ENCODE peak calls at places on chromosomes 2 and 18, in five cellular contexts. Q is SK-N-SH, F is HepG2, Y is HL-60, X is K562. V is an unnamed sample.

GRCh38 chr2:61044596-61044995 is 21.1 kb upstream of the SANBR start:
- DNase-seq in F (no peak), Q (no peak), X (no peak), Y (peak), V (no peak)

GRCh38 chr2:36404312-36404711 is 48.7 kb downstream of the CRIM1 start:
- DNase-seq in Y (no peak), Q (no peak), X (no peak), F (no peak), V (no peak)

GRCh38 chr2:17319090-17319489 is 199.2 kb downstream of the RAD51AP2 start:
- DNase-seq in F (no peak), Y (no peak), Q (no peak), X (no peak), V (no peak)

GRCh38 chr18:70705831-70706416 is 417.1 kb downstream of the SOCS6 start:
- DNase-seq in F (no peak), Y (no peak), Q (no peak), X (no peak), V (no peak)

GRCh38 chr2:111694690-111695089 is 189.3 kb downstream of the ANAPC1 start:
- DNase-seq in Q (no peak), X (no peak), F (no peak), Y (no peak), V (no peak)

GRCh38 chr18:72652990-72653593 is 109.0 kb upstream of the CBLN2 start:
- DNase-seq in X (peak), F (peak), Q (peak), Y (peak), V (no peak)

GRCh38 chr18:79582978-79583377 is 96.6 kb upstream of the CTDP1 start:
- DNase-seq in F (no peak), X (no peak), Y (no peak), Q (no peak), V (no peak)

GRCh38 chr18:12745095-12745820 is 42.4 kb downstream of the PSMG2 start:
- DNase-seq in Y (no peak), F (no peak), X (no peak), Q (no peak), V (no peak)

GRCh38 chr2:143255899-143256298 is 126.7 kb downstream of the ARHGAP15 start:
- DNase-seq in Y (no peak), Q (no peak), X (no peak), F (no peak), V (no peak)

GRCh38 chr2:80246449-80247025 is 58.0 kb downstream of the LRRTM1 start:
- DNase-seq in Q (no peak), Y (no peak), X (no peak), F (no peak), V (no peak)

GRCh38 chr18:62126776-62127175 is 60.1 kb downstream of the PIGN start:
- DNase-seq in Q (no peak), Y (no peak), X (no peak), F (no peak), V (no peak)

GRCh38 chr2:104862061-104862941 is 8.4 kb downstream of the POU3F3 start:
- DNase-seq in Y (no peak), F (no peak), X (no peak), Q (peak), V (no peak)

GRCh38 chr2:20179755-20180594 is 45.0 kb downstream of the SDC1 start:
- DNase-seq in Q (peak), X (peak), Y (no peak), F (peak), V (no peak)

GRCh38 chr2:53559302-53559967 is 208.2 kb upstream of the CHAC2 start:
- DNase-seq in Q (no peak), Y (no peak), X (no peak), F (no peak), V (no peak)

GRCh38 chr2:16900405-16901025 is 234.9 kb upstream of the CYRIA start:
- DNase-seq in F (peak), Y (peak), Q (no peak), X (peak), V (no peak)

GRCh38 chr2:109676346-109676897 is 62.3 kb downstream of the SOWAHC start:
- DNase-seq in F (no peak), Y (no peak), X (no peak), Q (no peak), V (no peak)

GRCh38 chr2:161238559-161239415 is 69.4 kb upstream of the PSMD14 start:
- DNase-seq in X (no peak), Q (peak), Y (peak), F (no peak), V (no peak)

GRCh38 chr2:47501374-47502200 is 98.6 kb downstream of the MSH2 start:
- DNase-seq in F (no peak), Y (no peak), Q (no peak), X (no peak), V (no peak)

GRCh38 chr18:23422751-23423418 is 30.2 kb upstream of the RIOK3 start:
- DNase-seq in Q (peak), X (peak), F (peak), Y (peak), V (peak)

GRCh38 chr2:141766225-141766624 is 364.6 kb downstream of the LRP1B start:
- DNase-seq in Q (no peak), X (no peak), Y (no peak), F (no peak), V (no peak)

GRCh38 chr2:204051476-204051875 is 114.9 kb downstream of the ICOS start:
- DNase-seq in F (no peak), Y (no peak), X (peak), Q (no peak), V (no peak)

GRCh38 chr2:70089220-70089945 is 2.1 kb downstream of the PCBP1 start:
- DNase-seq in X (peak), Y (peak), F (peak), Q (peak), V (no peak)

GRCh38 chr2:110869472-110870446 is 137.4 kb downstream of the ACOXL start:
- DNase-seq in Y (no peak), Q (peak), X (no peak), F (no peak), V (no peak)

GRCh38 chr2:238440767-238441166 is 14.0 kb downstream of the ASB1 start:
- DNase-seq in X (no peak), Y (no peak), F (no peak), Q (no peak), V (no peak)

GRCh38 chr2:188320861-188321260 is 29.2 kb downstream of the GULP1 start:
- DNase-seq in X (no peak), Y (no peak), F (no peak), Q (no peak), V (no peak)

DNA sequence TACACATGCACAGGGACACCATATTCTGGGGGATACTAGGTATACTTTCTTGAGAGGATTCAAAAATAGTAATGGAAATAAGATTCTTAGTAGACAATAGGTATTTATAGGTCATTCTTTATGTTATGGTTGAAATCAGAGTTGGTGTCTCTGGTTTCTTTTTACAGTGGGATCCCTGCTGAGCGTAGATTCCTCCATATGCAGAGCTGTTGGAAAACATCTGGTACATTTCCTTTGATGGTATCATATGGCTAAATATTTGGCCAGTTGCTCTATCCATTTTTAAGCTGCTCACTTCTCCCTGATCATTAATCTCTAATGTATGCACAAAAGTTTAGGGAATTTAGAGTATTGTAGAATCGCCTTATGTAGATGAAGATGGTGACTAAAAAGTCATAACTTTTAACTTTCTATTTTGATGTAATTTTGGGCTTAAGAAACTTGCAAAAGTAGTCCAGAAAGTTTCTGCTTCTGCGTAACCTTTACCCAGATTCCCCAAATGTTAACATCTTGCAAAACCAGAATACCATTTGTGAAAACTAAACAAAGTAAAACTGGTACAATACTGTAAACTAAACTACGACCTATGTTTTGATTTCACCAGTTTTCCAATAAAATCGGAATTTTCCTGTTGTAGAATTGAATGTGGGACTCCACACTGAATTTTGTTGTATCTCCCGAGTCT is 5.4 kb downstream of the ARHGAP28 start:
- DNase-seq in X (no peak), F (no peak), Y (no peak), Q (peak), V (no peak)
- TF ChIP-seq GABPA in X (no peak), F (no peak), Y (no peak), Q (no peak), V (no peak)

DNA sequence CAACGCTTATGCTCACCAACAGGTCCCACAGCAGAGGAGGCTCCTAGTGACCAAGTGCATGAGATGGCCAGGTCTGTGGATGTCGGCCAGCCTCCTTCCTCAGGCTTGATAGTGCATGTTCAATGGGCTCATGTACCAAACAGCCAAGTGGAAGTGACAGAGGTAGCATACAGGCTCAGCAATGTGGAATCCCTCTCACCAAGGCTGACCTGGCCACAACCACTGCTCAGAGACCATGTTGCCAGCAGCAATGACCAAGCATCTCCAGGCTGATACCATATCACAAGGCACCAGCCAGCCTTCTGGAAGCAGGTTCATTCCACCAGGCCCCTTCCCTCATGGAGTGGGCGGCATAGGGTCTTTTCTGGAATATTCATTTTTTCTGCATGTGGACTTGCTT is 61.5 kb downstream of the REEP1 start:
- DNase-seq in Y (no peak), X (no peak), Q (no peak), F (no peak), V (no peak)
- TF ChIP-seq GABPA in Y (no peak), X (no peak), Q (no peak), F (no peak), V (no peak)

DNA sequence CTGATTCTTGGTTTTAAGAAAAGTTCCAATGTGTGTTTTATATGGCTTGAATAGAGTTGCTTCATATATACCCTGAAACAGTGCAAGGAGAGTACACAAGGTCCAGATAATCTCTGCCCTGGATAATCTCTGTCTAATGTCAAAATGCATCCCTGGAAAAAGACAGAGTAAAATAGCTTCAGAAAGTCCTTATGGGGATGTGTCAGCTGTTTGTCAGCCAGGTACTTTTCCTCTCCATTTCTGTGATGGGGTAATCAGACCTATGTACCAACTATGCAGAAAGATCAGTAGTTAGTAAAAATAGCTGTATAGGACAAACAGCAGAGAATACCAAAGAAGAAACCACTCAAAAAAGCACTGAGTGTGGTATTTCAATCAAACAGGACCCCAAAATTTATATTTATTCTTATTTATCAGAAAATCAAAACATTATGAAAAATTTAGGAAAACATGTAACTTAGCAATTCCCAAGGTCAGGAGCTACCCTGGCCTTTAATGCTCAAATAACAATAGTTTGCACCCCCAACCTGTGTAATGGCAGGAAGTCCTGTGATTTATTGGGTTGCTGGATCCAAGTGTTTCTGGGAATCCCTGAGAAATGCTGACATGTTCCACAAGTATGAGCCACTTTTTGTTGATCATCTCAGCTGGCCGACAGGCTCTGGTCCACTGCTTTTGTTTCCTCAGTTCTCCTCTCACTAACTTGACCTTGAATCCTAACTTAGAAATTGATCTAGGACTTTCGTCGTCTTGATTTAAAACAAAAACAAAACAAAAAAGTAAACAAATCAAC is 69.6 kb downstream of the MDH1 start:
- DNase-seq in Q (no peak), Y (no peak), X (no peak), F (no peak), V (no peak)
- TF ChIP-seq GABPA in Q (no peak), Y (no peak), X (no peak), F (no peak), V (no peak)

GRCh38 chr18:28961669-28962228 is 784.8 kb upstream of the CDH2 start:
- DNase-seq in Y (peak), F (peak), Q (peak), X (no peak), V (no peak)
- TF ChIP-seq GABPA in Y (no peak), F (no peak), Q (no peak), X (no peak), V (no peak)

DNA sequence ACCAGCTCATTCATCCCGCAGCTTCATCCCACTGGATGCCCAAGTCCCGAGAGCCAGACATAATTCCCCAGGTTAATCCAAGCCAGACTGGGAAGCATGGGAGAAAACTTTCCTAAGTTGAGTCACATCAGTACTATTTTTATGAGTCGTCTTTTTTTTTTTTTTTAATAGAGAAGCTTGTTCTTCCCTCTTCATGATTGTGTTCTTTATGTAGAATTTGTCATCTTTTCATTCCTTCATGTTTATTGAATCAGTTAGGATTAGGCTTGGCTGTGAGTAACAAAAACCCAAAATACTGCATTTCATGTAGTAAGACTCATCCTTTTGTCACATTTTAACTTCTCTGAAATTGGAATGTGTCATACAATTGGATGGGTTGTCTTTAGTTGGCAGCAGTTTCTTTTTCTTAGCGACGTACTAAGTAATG is 59.1 kb downstream of the SERTAD2 start:
- DNase-seq in F (no peak), Q (no peak), X (no peak), Y (no peak), V (no peak)
- TF ChIP-seq GABPA in F (no peak), Q (no peak), X (no peak), Y (no peak), V (no peak)